ENCODE peak calls at places on chromosomes 3 and 15, in four cellular contexts. Y, M, D and V are unnamed samples.

GRCh38 chr3:41076399-41076798 is 122.9 kb upstream of the CTNNB1 start:
- DNase-seq in D (no peak), Y (no peak), M (no peak), V (no peak)

GRCh38 chr15:89383635-89384604 is 49.3 kb upstream of the POLG start:
- DNase-seq in D (no peak), M (peak; percentile 72), Y (no peak), V (no peak)

GRCh38 chr3:24343084-24343783 is 151.4 kb downstream of the THRB start:
- DNase-seq in Y (no peak), M (no peak), D (peak; percentile 2), V (no peak)

GRCh38 chr15:31102374-31103342 is 1.1 kb upstream of the TRPM1 start:
- DNase-seq in Y (no peak), D (no peak), M (no peak), V (no peak)

GRCh38 chr3:107432013-107432515 is 54.8 kb downstream of the CCDC54 start:
- DNase-seq in D (no peak), Y (no peak), M (no peak), V (no peak)

GRCh38 chr15:41494922-41495735 is 1.5 kb downstream of the ITPKA start:
- DNase-seq in Y (no peak), D (no peak), M (no peak), V (no peak)

GRCh38 chr3:173902866-173903265 is 505.3 kb downstream of the NLGN1 start:
- DNase-seq in D (peak; percentile 86), Y (no peak), M (no peak), V (no peak)

GRCh38 chr3:64645236-64645635 is 42.6 kb downstream of the ADAMTS9 start:
- DNase-seq in M (no peak), D (no peak), Y (no peak), V (no peak)

GRCh38 chr3:45547202-45547701 is 47.3 kb upstream of the LIMD1 start:
- DNase-seq in M (no peak), Y (no peak), D (no peak), V (no peak)

GRCh38 chr3:167876603-167877325 is 141.2 kb downstream of the SERPINI1 start:
- DNase-seq in M (no peak), Y (no peak), D (peak; percentile 41), V (peak; percentile 74)

GRCh38 chr15:34754674-34755418 is at the start of gene GJD2:
- DNase-seq in M (peak; percentile 68), Y (no peak), D (no peak), V (no peak)

GRCh38 chr15:66700412-66700801 is 1.6 kb upstream of the SMAD6 start:
- DNase-seq in D (no peak), Y (no peak), M (no peak), V (no peak)
- TF ChIP-seq CTCF in D (no peak), Y (no peak), M (no peak), V (no peak)

GRCh38 chr15:58222698-58223097 is 84.5 kb downstream of the AQP9 start:
- DNase-seq in M (no peak), D (peak; percentile 34), Y (no peak), V (no peak)
- TF ChIP-seq CTCF in M (no peak), D (peak; percentile 40), Y (no peak), V (no peak)

GRCh38 chr15:73567022-73567421 is 66.2 kb downstream of the NPTN start:
- DNase-seq in D (no peak), M (no peak), Y (no peak), V (no peak)

GRCh38 chr15:73558529-73558928 is 74.7 kb downstream of the NPTN start:
- DNase-seq in D (no peak), M (no peak), Y (no peak), V (no peak)

GRCh38 chr15:73568881-73569280 is 64.3 kb downstream of the NPTN start:
- DNase-seq in D (no peak), M (peak; percentile 17), Y (no peak), V (no peak)

GRCh38 chr15:73560501-73561117 is 72.6 kb downstream of the NPTN start:
- DNase-seq in M (no peak), D (peak; percentile 67), Y (peak; percentile 46), V (peak; percentile 32)

GRCh38 chr15:73564255-73564654 is 68.9 kb downstream of the NPTN start:
- DNase-seq in D (peak; percentile 55), M (peak; percentile 18), Y (no peak), V (no peak)
- TF ChIP-seq CTCF in D (peak; percentile 58), M (no peak), Y (no peak), V (no peak)

GRCh38 chr15:65099336-65099735 is 15.7 kb downstream of the UBAP1L start:
- DNase-seq in Y (no peak), M (no peak), D (no peak), V (no peak)
- TF ChIP-seq CTCF in Y (no peak), M (no peak), D (no peak), V (no peak)

DNA sequence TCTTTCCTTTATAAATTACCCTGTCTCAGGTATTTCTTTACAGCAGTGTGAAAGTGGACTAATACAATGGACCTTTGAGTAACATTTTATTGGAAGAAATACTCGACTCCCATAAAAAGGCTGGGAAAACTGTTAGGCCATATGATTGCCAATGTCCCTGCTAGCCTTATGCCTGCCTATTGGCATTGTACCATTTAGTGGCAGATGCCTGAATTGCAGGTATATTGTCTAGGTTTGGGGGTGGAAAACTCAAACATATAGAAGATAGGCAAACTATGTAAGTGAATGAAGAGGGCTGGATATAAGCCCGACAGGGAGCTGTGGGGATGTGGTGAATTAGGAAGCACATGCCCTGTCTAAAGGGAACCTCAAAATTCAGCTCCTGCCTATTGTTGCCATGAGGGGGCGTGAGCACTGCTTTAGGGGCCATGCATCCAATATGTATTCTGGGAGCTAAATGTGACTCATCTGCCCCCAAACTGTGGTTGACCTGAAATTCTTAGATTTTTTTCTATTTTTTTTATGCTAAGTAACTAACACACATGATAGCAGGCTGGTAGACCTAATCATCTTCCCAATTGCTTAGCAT is 65.2 kb upstream of the TRA2B start:
- DNase-seq in D (peak; percentile 8), Y (no peak), M (no peak), V (no peak)
- TF ChIP-seq CTCF in D (peak; percentile 69), Y (peak; percentile 59), M (no peak), V (peak; percentile 32)

GRCh38 chr3:101638262-101638745 is 38.6 kb downstream of the ZBTB11 start:
- DNase-seq in M (no peak), Y (no peak), D (no peak), V (no peak)
- TF ChIP-seq CTCF in M (no peak), Y (peak; percentile 47), D (peak; percentile 28), V (no peak)

GRCh38 chr15:44130778-44131177 is 64.3 kb downstream of the FRMD5 start:
- DNase-seq in M (no peak), Y (no peak), D (no peak), V (no peak)
- TF ChIP-seq CTCF in M (no peak), Y (no peak), D (peak; percentile 63), V (peak; percentile 25)

GRCh38 chr3:8635625-8636024 is 9.0 kb downstream of the SSUH2 start:
- DNase-seq in Y (no peak), M (no peak), D (no peak), V (no peak)
- TF ChIP-seq CTCF in Y (no peak), M (no peak), D (no peak), V (no peak)